ENCODE peak calls at places on chromosomes 4 and X, in eight cellular contexts. N, A, U, D, W, X, L and H are unnamed samples. For H3K27me3, the result is how much of the 10 kb centered on the place peaks cover.

GRCh38 chrX:74349387-74349786 is 45.4 kb downstream of the ZCCHC13 start:
- DNase-seq in N (no peak), A (no peak), U (no peak), D (no peak), W (no peak), X (peak), L (peak), H (no peak)

GRCh38 chr4:90209922-90210321 is 82.7 kb downstream of the CCSER1 start:
- DNase-seq in N (no peak), A (no peak), U (no peak), D (no peak), W (no peak), X (no peak), L (no peak), H (peak)

GRCh38 chrX:146863566-146863965 is 49.0 kb upstream of the CXorf51A start:
- DNase-seq in N (no peak), A (peak), U (no peak), D (no peak), W (no peak), X (no peak), L (no peak), H (no peak)

GRCh38 chr4:28799696-28800095 is 1920.5 kb upstream of the PCDH7 start:
- DNase-seq in N (no peak), A (no peak), U (peak), D (no peak), W (no peak), X (no peak), L (no peak), H (no peak)

GRCh38 chrX:140249122-140249521 is 255.7 kb downstream of the SOX3 start:
- DNase-seq in N (no peak), A (no peak), U (no peak), D (no peak), W (no peak), X (no peak), L (no peak), H (no peak)

GRCh38 chr4:16858275-16858752 is 40.1 kb downstream of the LDB2 start:
- DNase-seq in N (no peak), A (no peak), U (peak), D (no peak), W (peak), X (no peak), L (peak), H (no peak)

GRCh38 chr4:138035781-138036258 is 206.3 kb downstream of the SLC7A11 start:
- DNase-seq in N (peak), A (peak), U (no peak), D (no peak), W (peak), X (no peak), L (peak), H (peak)

GRCh38 chrX:82196866-82197265 is 995.0 kb downstream of the SH3BGRL start:
- DNase-seq in N (no peak), A (no peak), U (no peak), D (no peak), W (no peak), X (no peak), L (no peak), H (no peak)

GRCh38 chr4:6960154-6960553 is 50.5 kb downstream of the TBC1D14 start:
- DNase-seq in N (no peak), A (no peak), U (no peak), D (no peak), W (no peak), X (no peak), L (no peak), H (no peak)

GRCh38 chrX:154049209-154050112 is 29.8 kb upstream of the IRAK1 start:
- DNase-seq in N (no peak), A (no peak), U (no peak), D (no peak), W (no peak), X (no peak), L (no peak), H (no peak)

GRCh38 chrX:40094041-40094899 is 3.5 kb downstream of the BCOR start:
- DNase-seq in N (peak), A (peak), U (peak), D (no peak), W (peak), X (no peak), L (peak), H (peak)

GRCh38 chrX:19883878-19884277 is 3.5 kb downstream of the SH3KBP1 start:
- DNase-seq in N (no peak), A (no peak), U (no peak), D (no peak), W (no peak), X (no peak), L (no peak), H (no peak)

GRCh38 chr4:9942921-9943600 is 78.2 kb downstream of the SLC2A9 start:
- DNase-seq in N (no peak), A (no peak), U (no peak), D (peak), W (no peak), X (no peak), L (no peak), H (no peak)

GRCh38 chr4:168528131-168528949 is 31.5 kb downstream of the PALLD start:
- DNase-seq in N (no peak), A (no peak), U (no peak), D (no peak), W (no peak), X (no peak), L (peak), H (no peak)

GRCh38 chr4:85762204-85762884 is 287.4 kb downstream of the ARHGAP24 start:
- DNase-seq in N (no peak), A (no peak), U (peak), D (no peak), W (no peak), X (no peak), L (peak), H (no peak)

GRCh38 chr4:24382381-24382780 is 202.0 kb downstream of the DHX15 start:
- DNase-seq in N (no peak), A (no peak), U (no peak), D (no peak), W (no peak), X (no peak), L (no peak), H (peak)

GRCh38 chrX:144801786-144802185 is 445.5 kb upstream of the SPANXN1 start:
- DNase-seq in N (no peak), A (no peak), U (no peak), D (no peak), W (no peak), X (no peak), L (no peak), H (no peak)

GRCh38 chr4:24024597-24024996 is 134.8 kb upstream of the PPARGC1A start:
- DNase-seq in N (no peak), A (no peak), U (no peak), D (no peak), W (no peak), X (no peak), L (no peak), H (peak)

GRCh38 chr4:11259837-11260236 is 168.9 kb downstream of the HS3ST1 start:
- DNase-seq in N (no peak), A (no peak), U (no peak), D (no peak), W (no peak), X (no peak), L (no peak), H (no peak)

GRCh38 chrX:68196939-68197791 is 236.1 kb downstream of the OPHN1 start:
- DNase-seq in N (peak), A (peak), U (peak), D (no peak), W (peak), X (no peak), L (peak), H (peak)

GRCh38 chr4:113434247-113434587 is 327.3 kb downstream of the CAMK2D start:
- DNase-seq in N (no peak), A (no peak), U (no peak), D (no peak), W (no peak), X (no peak), L (peak), H (no peak)

GRCh38 chrX:136797787-136798186 is 17.1 kb upstream of the ARHGEF6 start:
- DNase-seq in N (no peak), A (no peak), U (no peak), D (no peak), W (no peak), X (no peak), L (no peak), H (no peak)

GRCh38 chrX:18873189-18873791 is 110.6 kb downstream of the PHKA2 start:
- DNase-seq in N (peak), A (no peak), U (peak), D (no peak), W (no peak), X (peak), L (peak), H (no peak)

DNA sequence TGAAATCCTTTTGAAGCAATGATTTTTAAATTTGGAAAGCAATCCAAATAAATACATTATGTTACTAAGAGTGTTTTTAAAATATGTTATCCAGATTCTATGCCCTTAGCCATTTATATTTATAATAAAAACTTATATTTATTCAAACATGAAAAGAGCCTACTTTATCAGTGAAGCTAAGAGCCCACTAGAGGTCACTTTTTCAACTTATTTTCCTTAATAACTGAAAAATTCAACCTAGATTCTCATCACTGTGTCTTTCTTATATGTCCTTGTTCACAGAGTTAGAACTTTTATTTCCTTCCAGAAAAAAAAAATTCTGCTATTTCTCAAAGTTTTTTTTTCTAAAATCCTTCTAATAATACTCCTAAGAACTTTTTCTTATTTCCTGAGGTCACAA is 23.9 kb downstream of the PRDM8 start:
- DNase-seq in N (no peak), A (no peak), U (no peak), D (no peak), W (no peak), X (no peak), L (peak), H (peak)
- H3K27me3 ChIP-seq in N (under half), A (under half), U (under half), D (under half), W (under half), X (under half), L (under half), H (half or more)

GRCh38 chrX:120306640-120307039 is 4.6 kb downstream of the TMEM255A start:
- DNase-seq in N (no peak), A (no peak), U (no peak), D (no peak), W (no peak), X (no peak), L (no peak), H (no peak)
- H3K27me3 ChIP-seq in N (under half), A (under half), U (under half), D (under half), W (under half), X (under half), L (under half), H (under half)

GRCh38 chr4:184882276-184882675 is 56.5 kb upstream of the ACSL1 start:
- DNase-seq in N (no peak), A (no peak), U (no peak), D (no peak), W (no peak), X (no peak), L (no peak), H (no peak)
- H3K27me3 ChIP-seq in N (under half), A (under half), U (under half), D (under half), W (under half), X (under half), L (under half), H (under half)

DNA sequence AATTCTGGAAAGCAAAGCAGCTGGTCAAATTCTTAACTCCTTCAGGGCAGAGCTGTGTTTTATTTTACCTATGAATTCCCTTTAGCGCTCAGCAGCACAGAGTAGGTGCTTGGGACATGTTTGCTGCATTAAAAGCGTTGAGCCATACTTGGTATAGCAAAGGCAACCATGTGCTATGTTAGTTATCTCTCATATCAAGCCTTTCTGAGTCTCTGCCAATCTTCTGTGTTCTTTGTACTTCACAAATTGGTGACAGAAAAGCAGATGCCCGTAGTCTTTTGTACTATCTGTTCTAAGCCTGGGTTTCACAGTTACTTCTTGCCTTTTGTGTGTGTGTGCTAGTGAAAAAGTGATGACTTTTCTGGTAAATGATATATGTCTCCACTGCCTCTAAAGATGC is 16.1 kb upstream of the KLHL2 start:
- DNase-seq in N (no peak), A (no peak), U (no peak), D (no peak), W (no peak), X (no peak), L (no peak), H (no peak)
- H3K27me3 ChIP-seq in N (under half), A (under half), U (under half), D (under half), W (under half), X (under half), L (under half), H (under half)

GRCh38 chr4:77177196-77177595 is 20.2 kb downstream of the CCNG2 start:
- DNase-seq in N (no peak), A (no peak), U (no peak), D (no peak), W (no peak), X (no peak), L (no peak), H (no peak)
- H3K27me3 ChIP-seq in N (under half), A (under half), U (under half), D (under half), W (under half), X (under half), L (under half), H (under half)

DNA sequence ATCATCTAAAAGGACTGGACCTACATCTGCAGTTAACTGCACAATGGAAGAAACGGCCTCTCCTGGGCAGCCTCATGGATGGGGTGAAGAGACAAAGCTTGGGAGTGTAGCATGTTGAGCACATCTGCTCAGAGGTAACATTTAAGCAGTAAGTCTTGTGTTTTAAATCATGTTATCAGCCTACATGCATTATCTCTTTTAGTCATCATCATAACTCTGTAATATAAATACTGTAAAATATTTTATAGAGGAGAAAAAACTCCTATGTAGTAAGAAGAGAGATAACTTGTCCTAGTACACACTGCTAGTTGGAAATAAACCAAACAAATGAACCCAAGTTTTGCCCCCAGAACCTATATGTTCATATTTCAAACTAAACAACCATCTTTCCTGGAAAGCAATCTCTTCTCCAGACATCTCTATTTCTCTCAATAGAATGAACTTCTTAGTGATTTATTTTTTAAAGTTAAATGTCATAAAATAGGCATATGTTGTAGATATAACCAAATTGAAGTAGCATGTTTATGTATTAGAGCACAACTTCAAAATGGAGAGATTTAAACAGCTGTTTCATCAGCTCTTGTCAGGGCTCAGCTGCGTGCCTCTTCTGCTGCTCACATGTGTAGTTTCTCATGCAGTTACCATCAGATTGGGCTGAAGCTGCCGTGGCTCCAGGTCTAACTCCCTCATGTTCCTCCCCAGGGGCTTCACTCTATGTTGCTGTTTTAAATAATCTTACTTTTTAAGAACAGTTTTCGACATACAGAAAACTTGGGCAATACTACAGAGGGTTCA is 581.8 kb upstream of the ZFP42 start:
- DNase-seq in N (no peak), A (no peak), U (no peak), D (no peak), W (no peak), X (no peak), L (no peak), H (no peak)
- H3K27me3 ChIP-seq in N (under half), A (under half), U (under half), D (under half), W (under half), X (under half), L (under half), H (under half)

GRCh38 chr4:1058198-1058996 is 47.0 kb downstream of the FGFRL1 start:
- DNase-seq in N (no peak), A (no peak), U (no peak), D (no peak), W (peak), X (no peak), L (no peak), H (no peak)
- H3K27me3 ChIP-seq in N (half or more), A (under half), U (under half), D (half or more), W (under half), X (under half), L (under half), H (under half)

GRCh38 chrX:72129661-72130060 is 2.1 kb downstream of the RTL5 start:
- DNase-seq in N (no peak), A (no peak), U (no peak), D (no peak), W (no peak), X (no peak), L (no peak), H (no peak)
- H3K27me3 ChIP-seq in N (under half), A (under half), U (under half), D (under half), W (under half), X (under half), L (under half), H (under half)

DNA sequence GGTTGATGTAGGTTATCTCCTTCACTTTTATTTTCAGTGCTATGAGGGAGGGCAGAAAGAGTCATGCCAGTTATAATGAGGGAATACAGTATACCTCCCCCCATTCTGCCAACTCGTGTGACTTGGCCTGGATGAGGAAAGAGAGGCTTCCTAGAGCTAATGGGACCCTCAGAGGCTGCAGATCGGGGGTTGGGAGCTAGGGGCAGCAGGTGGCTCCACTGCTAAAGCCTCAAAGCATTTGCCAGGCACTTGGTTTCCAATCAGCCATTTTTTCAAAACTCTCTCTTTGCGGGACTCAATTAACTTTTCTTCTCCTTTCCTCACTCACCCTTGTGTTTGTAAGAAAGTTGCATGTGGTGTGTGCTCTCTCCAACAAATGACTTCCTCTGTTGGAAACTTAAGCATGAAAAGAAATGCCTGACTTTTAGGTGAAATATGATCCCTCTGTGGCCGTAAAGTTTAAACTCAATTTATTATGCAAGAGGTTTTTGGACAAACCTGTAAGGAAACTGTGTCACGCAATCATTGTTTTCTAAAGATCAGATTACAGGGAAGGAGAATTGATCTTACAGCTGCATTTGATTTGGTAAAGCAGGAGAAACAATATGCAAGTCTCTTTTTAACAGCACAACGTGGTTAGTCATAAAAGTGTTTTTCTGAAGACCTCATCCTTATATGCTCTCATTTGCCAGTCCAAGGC is 7.0 kb downstream of the SFRP2 start:
- DNase-seq in N (peak), A (no peak), U (no peak), D (no peak), W (peak), X (peak), L (peak), H (no peak)
- H3K27me3 ChIP-seq in N (under half), A (under half), U (under half), D (under half), W (under half), X (under half), L (under half), H (under half)

GRCh38 chr4:8869002-8869878 is 2.4 kb downstream of the HMX1 start:
- DNase-seq in N (no peak), A (no peak), U (no peak), D (no peak), W (peak), X (no peak), L (no peak), H (no peak)

GRCh38 chr4:8869879-8870646 is 1.6 kb downstream of the HMX1 start:
- DNase-seq in N (no peak), A (no peak), U (no peak), D (no peak), W (peak), X (no peak), L (no peak), H (no peak)

GRCh38 chr4:8872402-8873291 is 1.0 kb upstream of the HMX1 start:
- DNase-seq in N (no peak), A (no peak), U (no peak), D (no peak), W (peak), X (no peak), L (no peak), H (no peak)

GRCh38 chr4:8870647-8871416 is 807 bp downstream of the HMX1 start:
- DNase-seq in N (no peak), A (no peak), U (no peak), D (no peak), W (peak), X (no peak), L (no peak), H (no peak)

DNA sequence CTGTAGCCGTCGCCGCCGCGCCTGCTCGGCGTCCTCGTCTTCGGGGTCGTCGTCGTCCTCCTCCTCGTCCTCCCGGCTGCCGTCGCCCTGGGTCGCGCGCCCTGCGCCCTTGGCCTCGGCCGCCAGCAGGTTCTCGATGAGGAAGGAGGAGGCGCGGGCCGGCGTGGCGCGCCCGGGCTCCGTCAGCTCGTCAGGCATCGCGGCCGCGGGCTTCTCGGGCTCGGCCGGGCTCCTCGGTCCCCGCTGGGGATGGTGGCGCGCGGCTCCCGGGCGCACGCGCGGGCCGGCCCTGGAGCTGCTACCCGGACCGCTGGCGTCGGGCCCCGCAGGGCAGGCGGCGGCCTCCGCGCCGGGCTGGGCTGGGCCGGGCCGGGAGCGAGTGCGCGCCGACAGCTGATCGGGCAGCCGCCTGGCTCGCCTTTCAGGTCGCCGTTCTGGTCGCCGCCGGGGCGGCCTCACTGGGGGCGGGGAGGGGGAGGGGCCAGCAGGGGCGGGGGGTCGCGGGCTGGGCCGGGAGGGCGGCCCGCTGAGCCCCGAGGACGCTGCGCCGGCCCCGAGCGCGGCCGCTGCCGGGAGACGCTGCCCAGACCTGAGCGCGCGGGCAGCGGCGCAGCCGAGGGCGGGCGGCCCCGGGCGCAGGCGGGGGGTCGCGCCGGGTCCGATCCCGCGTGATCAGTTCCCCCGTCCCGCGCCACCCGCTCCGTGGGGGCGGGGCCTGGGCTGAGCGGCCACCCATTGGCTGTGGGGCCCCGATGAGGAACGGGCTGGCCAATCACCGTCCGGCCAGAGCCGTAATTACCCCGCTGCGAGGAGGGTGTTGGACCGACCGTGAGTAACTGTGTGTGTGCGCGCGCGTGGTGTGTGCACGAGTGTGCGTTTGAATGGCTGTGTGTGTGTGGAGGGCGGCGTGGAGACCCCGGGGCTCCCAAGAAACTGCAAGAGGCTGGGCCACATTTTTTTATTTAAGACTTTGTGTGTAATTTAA is at the start of gene HMX1:
- DNase-seq in N (peak), A (no peak), U (no peak), D (no peak), W (peak), X (no peak), L (peak), H (peak)
- H3K27me3 ChIP-seq in N (half or more), A (under half), U (half or more), D (half or more), W (half or more), X (under half), L (half or more), H (half or more)